ENCODE peak calls at places on chromosome 14, in four cellular contexts. One of them, this sample, is unnamed.

GRCh38 chr14:101843665-101844064 is 82.2 kb downstream of the PPP2R5C start:
- DNase-seq in NB4: peak; percentile 56
- DNase-seq in retinal pigment epithelial cell: no peak
- DNase-seq in upper lobe of right lung: no peak
- DNase-seq in this sample: no peak

GRCh38 chr14:94975366-94975765 is 182.0 kb downstream of the DICER1 start:
- DNase-seq in upper lobe of right lung: no peak
- DNase-seq in retinal pigment epithelial cell: no peak
- DNase-seq in NB4: no peak
- DNase-seq in this sample: no peak

GRCh38 chr14:21902561-21903199 is 229.1 kb upstream of the OR4E1 start:
- DNase-seq in NB4: no peak
- DNase-seq in upper lobe of right lung: no peak
- DNase-seq in retinal pigment epithelial cell: no peak
- DNase-seq in this sample: no peak

GRCh38 chr14:102316048-102316745 is 3.3 kb upstream of the ZNF839 start:
- DNase-seq in retinal pigment epithelial cell: no peak
- DNase-seq in NB4: no peak
- DNase-seq in upper lobe of right lung: no peak
- DNase-seq in this sample: no peak

GRCh38 chr14:90541076-90541634 is 144.3 kb downstream of the CALM1 start:
- DNase-seq in NB4: no peak
- DNase-seq in retinal pigment epithelial cell: no peak
- DNase-seq in upper lobe of right lung: peak; percentile 41
- DNase-seq in this sample: no peak

GRCh38 chr14:69358233-69358963 is 39.7 kb downstream of the ERH start:
- DNase-seq in NB4: no peak
- DNase-seq in retinal pigment epithelial cell: no peak
- DNase-seq in upper lobe of right lung: no peak
- DNase-seq in this sample: no peak

GRCh38 chr14:90062852-90063539 is 1.2 kb downstream of the KCNK13 start:
- DNase-seq in retinal pigment epithelial cell: no peak
- DNase-seq in upper lobe of right lung: no peak
- DNase-seq in NB4: peak; percentile 17
- DNase-seq in this sample: no peak

GRCh38 chr14:79044894-79045624 is 874.9 kb downstream of the NRXN3 start:
- DNase-seq in retinal pigment epithelial cell: peak; percentile 7
- DNase-seq in NB4: no peak
- DNase-seq in upper lobe of right lung: no peak
- DNase-seq in this sample: peak; percentile 88

GRCh38 chr14:36997843-36998242 is 174.6 kb downstream of the SLC25A21 start:
- DNase-seq in retinal pigment epithelial cell: no peak
- DNase-seq in NB4: no peak
- DNase-seq in upper lobe of right lung: no peak
- DNase-seq in this sample: no peak

GRCh38 chr14:60311417-60311816 is 62.4 kb downstream of the PPM1A start:
- DNase-seq in NB4: no peak
- DNase-seq in retinal pigment epithelial cell: no peak
- DNase-seq in upper lobe of right lung: no peak
- DNase-seq in this sample: no peak

GRCh38 chr14:102916347-102917055 is 6.0 kb upstream of the AMN start:
- DNase-seq in NB4: no peak
- DNase-seq in upper lobe of right lung: no peak
- DNase-seq in retinal pigment epithelial cell: no peak
- DNase-seq in this sample: no peak

GRCh38 chr14:51962678-51963077 is 26.7 kb upstream of the RTRAF start:
- DNase-seq in upper lobe of right lung: no peak
- DNase-seq in retinal pigment epithelial cell: peak; percentile 10
- DNase-seq in NB4: no peak
- DNase-seq in this sample: no peak

GRCh38 chr14:70096866-70097265 is 91.9 kb downstream of the SLC8A3 start:
- DNase-seq in retinal pigment epithelial cell: no peak
- DNase-seq in NB4: peak; percentile 14
- DNase-seq in upper lobe of right lung: no peak
- DNase-seq in this sample: no peak

GRCh38 chr14:71403673-71404072 is 496.4 kb downstream of the PCNX1 start:
- DNase-seq in retinal pigment epithelial cell: no peak
- DNase-seq in upper lobe of right lung: no peak
- DNase-seq in NB4: peak; percentile 34
- DNase-seq in this sample: no peak

GRCh38 chr14:104048758-104049496 is 36.6 kb upstream of the ASPG start:
- DNase-seq in NB4: no peak
- DNase-seq in upper lobe of right lung: no peak
- DNase-seq in retinal pigment epithelial cell: peak; percentile 41
- DNase-seq in this sample: peak; percentile 82

GRCh38 chr14:72652179-72652578 is 241.7 kb downstream of the DPF3 start:
- DNase-seq in upper lobe of right lung: no peak
- DNase-seq in retinal pigment epithelial cell: no peak
- DNase-seq in NB4: no peak
- DNase-seq in this sample: no peak

GRCh38 chr14:90505531-90505930 is 108.7 kb downstream of the CALM1 start:
- DNase-seq in upper lobe of right lung: no peak
- DNase-seq in NB4: no peak
- DNase-seq in retinal pigment epithelial cell: no peak
- DNase-seq in this sample: no peak

GRCh38 chr14:104298458-104298857 is 160.1 kb downstream of the KIF26A start:
- DNase-seq in retinal pigment epithelial cell: no peak
- DNase-seq in NB4: no peak
- DNase-seq in upper lobe of right lung: no peak
- DNase-seq in this sample: no peak

GRCh38 chr14:85634205-85634604 is 104.3 kb downstream of the FLRT2 start:
- DNase-seq in upper lobe of right lung: no peak
- DNase-seq in retinal pigment epithelial cell: peak; percentile 57
- DNase-seq in NB4: peak; percentile 9
- DNase-seq in this sample: no peak

GRCh38 chr14:90506748-90507147 is 109.9 kb downstream of the CALM1 start:
- DNase-seq in NB4: no peak
- DNase-seq in retinal pigment epithelial cell: no peak
- DNase-seq in upper lobe of right lung: no peak
- DNase-seq in this sample: no peak

GRCh38 chr14:103250181-103250580 is 83.9 kb upstream of the EIF5 start:
- DNase-seq in retinal pigment epithelial cell: no peak
- DNase-seq in NB4: no peak
- DNase-seq in upper lobe of right lung: no peak
- DNase-seq in this sample: no peak

GRCh38 chr14:93747102-93747501 is 41.2 kb downstream of the PRIMA1 start:
- DNase-seq in NB4: no peak
- DNase-seq in retinal pigment epithelial cell: no peak
- DNase-seq in upper lobe of right lung: no peak
- DNase-seq in this sample: no peak

GRCh38 chr14:61589691-61590521 is 105.4 kb upstream of the HIF1A start:
- DNase-seq in upper lobe of right lung: no peak
- DNase-seq in NB4: peak; percentile 56
- DNase-seq in retinal pigment epithelial cell: no peak
- DNase-seq in this sample: no peak

GRCh38 chr14:91088585-91088984 is 25.3 kb upstream of the DGLUCY start:
- DNase-seq in retinal pigment epithelial cell: no peak
- DNase-seq in NB4: no peak
- DNase-seq in upper lobe of right lung: no peak
- DNase-seq in this sample: no peak

GRCh38 chr14:52473557-52473956 is 78.7 kb downstream of the TXNDC16 start:
- DNase-seq in upper lobe of right lung: no peak
- DNase-seq in retinal pigment epithelial cell: peak; percentile 12
- DNase-seq in NB4: peak; percentile 46
- DNase-seq in this sample: no peak

GRCh38 chr14:78598046-78598652 is 428.0 kb downstream of the NRXN3 start:
- DNase-seq in retinal pigment epithelial cell: peak; percentile 23
- DNase-seq in upper lobe of right lung: no peak
- DNase-seq in NB4: peak; percentile 58
- DNase-seq in this sample: no peak

GRCh38 chr14:63650336-63650952 is 8.8 kb upstream of the WDR89 start:
- DNase-seq in NB4: no peak
- DNase-seq in retinal pigment epithelial cell: no peak
- DNase-seq in upper lobe of right lung: no peak
- DNase-seq in this sample: no peak

GRCh38 chr14:50062438-50063039 is 53.8 kb downstream of the VCPKMT start:
- DNase-seq in retinal pigment epithelial cell: peak; percentile 84
- DNase-seq in NB4: peak; percentile 87
- DNase-seq in upper lobe of right lung: peak; percentile 45
- DNase-seq in this sample: no peak
- TF ChIP-seq CTCF in retinal pigment epithelial cell: no peak
- TF ChIP-seq CTCF in NB4: peak; percentile 17
- TF ChIP-seq CTCF in upper lobe of right lung: no peak
- TF ChIP-seq CTCF in this sample: no peak

DNA sequence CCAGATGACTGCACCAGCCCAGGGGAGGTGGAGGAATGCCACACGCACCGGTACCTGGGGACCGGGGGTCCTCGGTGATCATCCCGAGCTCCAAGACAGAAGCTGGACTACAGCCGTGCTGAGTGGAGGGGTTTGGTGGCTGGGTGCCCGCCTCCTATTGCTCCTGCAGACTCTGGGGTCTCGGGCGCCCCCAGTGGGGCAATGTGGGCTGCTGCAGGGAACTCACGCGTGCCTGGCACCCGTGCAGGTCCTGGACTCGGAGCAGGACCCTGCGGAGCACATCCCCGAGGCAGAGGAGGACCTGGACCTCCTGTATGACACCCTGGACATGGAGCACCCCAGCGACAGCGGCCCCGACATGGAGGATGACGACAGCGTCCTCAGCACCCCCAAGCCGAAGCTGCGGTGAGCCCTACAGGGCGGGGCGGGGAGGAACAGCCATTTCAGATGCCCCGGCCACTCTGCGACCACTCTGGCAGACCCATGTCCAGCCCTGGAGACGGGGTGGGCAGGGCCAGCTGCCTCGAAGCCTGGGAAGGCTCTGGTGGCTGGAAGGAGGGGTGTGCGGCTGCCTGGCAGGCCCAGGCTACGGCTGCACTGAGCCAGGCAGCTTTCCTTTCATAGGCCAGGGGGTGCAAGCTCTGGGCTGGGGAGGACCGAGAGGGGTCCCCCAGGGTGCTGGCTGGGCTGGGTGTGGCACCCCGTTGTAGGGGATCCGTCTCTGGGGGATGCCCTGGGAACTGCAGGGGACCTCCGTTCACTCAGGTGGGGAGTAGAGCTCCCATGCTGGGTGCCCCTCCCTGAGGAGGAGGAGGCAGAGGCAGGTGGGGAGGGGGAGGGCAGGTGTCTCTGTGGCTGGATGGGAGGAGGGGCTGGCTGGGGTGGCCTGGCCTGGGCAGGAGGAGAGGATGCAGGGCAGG is 21.6 kb upstream of the TEX22 start:
- DNase-seq in NB4: no peak
- DNase-seq in retinal pigment epithelial cell: no peak
- DNase-seq in upper lobe of right lung: no peak
- DNase-seq in this sample: no peak
- TF ChIP-seq CTCF in NB4: no peak
- TF ChIP-seq CTCF in retinal pigment epithelial cell: no peak
- TF ChIP-seq CTCF in upper lobe of right lung: no peak
- TF ChIP-seq CTCF in this sample: no peak

DNA sequence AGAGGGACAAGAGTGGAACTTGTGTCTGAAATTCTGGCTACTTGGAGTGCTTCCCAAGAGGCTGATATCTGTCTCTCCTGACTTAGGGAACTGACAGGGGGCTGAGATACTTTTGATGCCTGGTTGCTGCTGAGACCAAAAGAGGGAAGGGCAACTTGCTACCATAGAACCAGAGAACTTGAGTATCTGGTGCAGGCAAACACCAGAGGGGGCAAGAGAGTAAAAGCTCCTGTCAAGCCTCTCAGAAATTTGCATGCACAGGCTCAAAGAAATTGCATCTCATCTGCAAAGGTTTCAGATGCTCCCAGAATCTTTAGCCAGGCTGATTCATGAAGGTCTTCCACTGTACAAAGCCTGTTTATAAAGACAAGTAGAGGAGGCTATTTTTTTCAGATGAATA is 391.3 kb upstream of the FOXG1 start:
- DNase-seq in NB4: peak; percentile 33
- DNase-seq in upper lobe of right lung: no peak
- DNase-seq in retinal pigment epithelial cell: no peak
- DNase-seq in this sample: no peak
- TF ChIP-seq CTCF in NB4: peak; percentile 47
- TF ChIP-seq CTCF in upper lobe of right lung: peak; percentile 37
- TF ChIP-seq CTCF in retinal pigment epithelial cell: peak; percentile 68
- TF ChIP-seq CTCF in this sample: peak; percentile 31

GRCh38 chr14:28756896-28757570 is 9.6 kb upstream of the FOXG1 start:
- DNase-seq in upper lobe of right lung: no peak
- DNase-seq in retinal pigment epithelial cell: no peak
- DNase-seq in NB4: peak; percentile 30
- DNase-seq in this sample: no peak
- TF ChIP-seq CTCF in upper lobe of right lung: peak; percentile 47
- TF ChIP-seq CTCF in retinal pigment epithelial cell: peak; percentile 89
- TF ChIP-seq CTCF in NB4: peak; percentile 66
- TF ChIP-seq CTCF in this sample: peak; percentile 85

DNA sequence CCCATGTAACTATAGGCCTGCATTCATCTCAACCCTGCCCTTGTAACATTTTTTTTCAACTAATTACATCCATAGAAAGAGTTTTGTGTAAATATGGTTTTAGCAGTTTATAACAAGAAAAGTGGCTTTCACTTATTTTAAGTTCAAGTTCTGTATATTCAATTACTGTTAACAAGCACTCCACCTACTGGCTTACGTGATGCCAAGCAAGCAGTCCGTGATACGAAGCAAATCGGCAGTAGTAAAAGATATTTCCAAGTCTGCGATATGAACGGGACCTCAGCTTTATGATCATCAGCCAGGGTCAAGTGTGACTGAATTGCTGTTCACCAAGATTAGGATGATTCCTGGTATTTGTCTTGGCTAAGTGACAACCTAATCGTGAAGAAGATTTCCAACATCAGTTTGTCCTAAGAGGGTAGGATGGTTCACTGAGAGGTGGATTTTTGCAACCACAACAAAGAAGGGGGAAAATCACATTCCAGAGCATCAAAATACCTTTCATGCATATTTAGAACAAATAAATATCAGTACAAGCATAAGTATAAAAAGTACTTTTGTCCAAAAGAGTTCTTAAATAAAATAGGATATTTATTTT is 456.2 kb downstream of the FOXG1 start:
- DNase-seq in retinal pigment epithelial cell: peak; percentile 24
- DNase-seq in upper lobe of right lung: no peak
- DNase-seq in NB4: peak; percentile 28
- DNase-seq in this sample: no peak
- TF ChIP-seq CTCF in retinal pigment epithelial cell: peak; percentile 84
- TF ChIP-seq CTCF in upper lobe of right lung: peak; percentile 45
- TF ChIP-seq CTCF in NB4: peak; percentile 47
- TF ChIP-seq CTCF in this sample: peak; percentile 75

DNA sequence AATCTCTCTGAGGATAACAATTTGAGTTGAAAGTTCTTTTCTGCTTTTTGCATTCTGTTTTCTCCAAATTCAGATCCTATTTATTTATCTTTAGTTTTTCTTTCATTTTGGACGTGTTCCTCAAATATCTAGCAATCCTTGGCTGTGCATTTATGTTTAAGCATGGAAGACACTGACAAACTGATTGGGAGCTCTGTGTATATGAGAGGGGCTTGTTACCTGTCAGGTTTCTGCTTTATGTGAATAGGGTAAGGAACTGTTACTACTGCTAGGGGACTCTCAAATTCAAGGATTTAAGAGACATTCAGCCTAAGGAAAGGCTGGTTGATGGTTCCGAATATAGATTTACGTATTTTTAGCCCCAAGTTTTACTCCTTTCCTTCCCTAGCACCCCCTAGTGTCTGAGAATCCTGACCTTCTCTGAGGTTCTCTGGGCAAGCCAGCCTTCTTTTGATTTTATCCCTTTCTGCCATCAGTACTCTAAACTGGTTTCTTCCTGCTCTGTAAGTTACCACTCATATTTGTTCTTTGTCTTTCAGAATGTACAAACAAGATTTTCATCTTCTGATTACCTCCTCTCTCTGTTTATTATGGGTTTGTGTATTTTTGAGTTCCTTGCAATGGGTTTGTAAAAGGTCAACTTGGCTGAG is 30.5 kb downstream of the YLPM1 start:
- DNase-seq in NB4: peak; percentile 8
- DNase-seq in upper lobe of right lung: no peak
- DNase-seq in retinal pigment epithelial cell: no peak
- DNase-seq in this sample: no peak
- TF ChIP-seq CTCF in NB4: peak; percentile 20
- TF ChIP-seq CTCF in upper lobe of right lung: peak; percentile 37
- TF ChIP-seq CTCF in retinal pigment epithelial cell: peak; percentile 46
- TF ChIP-seq CTCF in this sample: peak; percentile 51